ENCODE peak calls at places on chromosomes 3 and 15, in four cellular contexts. T is neural crest cell, B is GM12865, O is pulmonary artery endothelial cell. H is an unnamed sample.

GRCh38 chr3:111768571-111769100 is 90.4 kb upstream of the PHLDB2 start:
- DNase-seq in T (no peak), B (no peak), O (peak; percentile 74), H (no peak)

GRCh38 chr3:5768546-5768945 is 581.0 kb downstream of the EDEM1 start:
- DNase-seq in T (no peak), B (no peak), O (no peak), H (no peak)

GRCh38 chr15:59002418-59002859 is 15.0 kb downstream of the RNF111 start:
- DNase-seq in T (no peak), B (no peak), O (no peak), H (no peak)

GRCh38 chr3:84547971-84548970 is 410.5 kb upstream of the CADM2 start:
- DNase-seq in T (peak; percentile 8), B (peak; percentile 23), O (no peak), H (peak; percentile 35)

GRCh38 chr3:51530485-51530884 is 8.0 kb upstream of the RAD54L2 start:
- DNase-seq in T (no peak), B (no peak), O (no peak), H (no peak)

GRCh38 chr3:151168269-151169094 is 34.5 kb downstream of the GPR171 start:
- DNase-seq in T (peak; percentile 59), B (peak; percentile 77), O (no peak), H (peak; percentile 39)

GRCh38 chr15:56076651-56077050 is 83.2 kb upstream of the NEDD4 start:
- DNase-seq in T (no peak), B (no peak), O (no peak), H (no peak)

GRCh38 chr3:171811059-171811912 is 1.0 kb upstream of the PLD1 start:
- DNase-seq in T (no peak), B (no peak), O (no peak), H (no peak)

GRCh38 chr3:158617982-158618875 is 26.1 kb upstream of the GFM1 start:
- DNase-seq in T (no peak), B (no peak), O (no peak), H (no peak)

GRCh38 chr3:32009101-32009500 is 27.6 kb downstream of the ZNF860 start:
- DNase-seq in T (no peak), B (no peak), O (no peak), H (no peak)

GRCh38 chr3:21839592-21839991 is 88.6 kb upstream of the ZNF385D start:
- DNase-seq in T (no peak), B (peak; percentile 5), O (no peak), H (no peak)

GRCh38 chr3:31225923-31226322 is 306.8 kb upstream of the STT3B start:
- DNase-seq in T (no peak), B (no peak), O (no peak), H (no peak)

GRCh38 chr3:37763338-37763737 is 98.3 kb upstream of the CTDSPL start:
- DNase-seq in T (no peak), B (no peak), O (no peak), H (no peak)

GRCh38 chr3:102114264-102114979 is 265.1 kb downstream of the NFKBIZ start:
- DNase-seq in T (no peak), B (no peak), O (no peak), H (no peak)

GRCh38 chr3:134542287-134542686 is 56.4 kb downstream of the CEP63 start:
- DNase-seq in T (no peak), B (no peak), O (no peak), H (no peak)

GRCh38 chr3:64161481-64161952 is 63.7 kb downstream of the PRICKLE2 start:
- DNase-seq in T (no peak), B (peak; percentile 44), O (no peak), H (no peak)

GRCh38 chr3:152513301-152513960 is 244.7 kb downstream of the MBNL1 start:
- DNase-seq in T (no peak), B (no peak), O (no peak), H (no peak)

GRCh38 chr15:53506370-53506769 is 253.1 kb downstream of the WDR72 start:
- DNase-seq in T (no peak), B (no peak), O (no peak), H (no peak)

GRCh38 chr3:123272547-123272946 is 70.8 kb downstream of the SEC22A start:
- DNase-seq in T (no peak), B (no peak), O (no peak), H (no peak)

GRCh38 chr3:134009345-134010000 is 20.3 kb downstream of the SLCO2A1 start:
- DNase-seq in T (no peak), B (no peak), O (no peak), H (no peak)

GRCh38 chr3:99902091-99902490 is 84.4 kb downstream of the CMSS1 start:
- DNase-seq in T (no peak), B (no peak), O (no peak), H (no peak)

GRCh38 chr3:44323341-44323955 is 15.1 kb upstream of the TCAIM start:
- DNase-seq in T (peak; percentile 68), B (peak; percentile 59), O (peak; percentile 22), H (peak; percentile 19)

GRCh38 chr3:99317196-99317595 is 321.2 kb upstream of the COL8A1 start:
- DNase-seq in T (no peak), B (no peak), O (no peak), H (no peak)

GRCh38 chr15:78930577-78931388 is 14.1 kb downstream of the CTSH start:
- DNase-seq in T (no peak), B (no peak), O (no peak), H (no peak)

GRCh38 chr15:62085740-62086139 is 19.0 kb downstream of the C2CD4A start:
- DNase-seq in T (no peak), B (no peak), O (no peak), H (no peak)

GRCh38 chr15:57675481-57676181 is 30.9 kb upstream of the POLR2M start:
- DNase-seq in T (no peak), B (no peak), O (no peak), H (no peak)

H was measured in retina.